ENCODE peak calls at places on chromosomes 4 and X, in seven cellular contexts. B is CD8-positive, alpha-beta T cell; D is cardiac muscle cell; G is upper lobe of right lung; Y is Peyer's patch; S is uterus; W is tibial artery. P is an unnamed sample.
A peak's percentile ranks its signal among the peaks of the same experiment; 100 is the strongest.

GRCh38 chr4:94588900-94589693 is 137.4 kb downstream of the PDLIM5 start:
- DNase-seq in S (no peak), W (no peak), B (no peak), Y (no peak), G (no peak), D (no peak), P (no peak)

GRCh38 chrX:11647048-11647650 is 18.6 kb downstream of the ARHGAP6 start:
- DNase-seq in D (no peak), S (no peak), W (no peak), G (no peak), Y (no peak), B (no peak), P (peak; percentile 68)

GRCh38 chr4:110058677-110059076 is 139.7 kb downstream of the ELOVL6 start:
- DNase-seq in B (no peak), Y (no peak), S (no peak), W (no peak), G (no peak), D (no peak), P (no peak)

GRCh38 chrX:72269671-72270251 is 7.3 kb downstream of the RPS4X start:
- DNase-seq in W (no peak), D (no peak), Y (no peak), G (no peak), S (no peak), B (no peak), P (no peak)

GRCh38 chr4:177315767-177316490 is 6.3 kb downstream of the NEIL3 start:
- DNase-seq in D (no peak), Y (no peak), S (no peak), W (no peak), B (no peak), G (no peak), P (no peak)

GRCh38 chr4:145679991-145680455 is at the start of gene C4orf51:
- DNase-seq in B (no peak), Y (no peak), D (peak; percentile 52), G (no peak), S (no peak), W (no peak), P (no peak)

GRCh38 chr4:7193040-7193958 is 961 bp downstream of the SORCS2 start:
- DNase-seq in S (peak; percentile 60), W (peak; percentile 73), B (no peak), D (peak; percentile 54), Y (no peak), G (peak; percentile 71), P (peak; percentile 81)

GRCh38 chr4:160403066-160403465 is 1300.2 kb downstream of the RAPGEF2 start:
- DNase-seq in W (no peak), S (no peak), G (no peak), Y (no peak), B (no peak), D (no peak), P (no peak)

GRCh38 chrX:101407748-101408529 is at the start of the genes GLA and HNRNPH2:
- DNase-seq in S (peak; percentile 88), B (peak; percentile 76), D (peak; percentile 92), G (peak; percentile 88), Y (peak; percentile 92), W (peak; percentile 94), P (peak; percentile 96)

GRCh38 chr4:128830906-128831525 is 21.5 kb downstream of the JADE1 start:
- DNase-seq in B (no peak), D (no peak), Y (no peak), G (no peak), S (no peak), W (no peak), P (no peak)

GRCh38 chrX:38038501-38038900 is 32.1 kb downstream of the SYTL5 start:
- DNase-seq in S (no peak), D (no peak), G (no peak), B (no peak), W (no peak), Y (no peak), P (no peak)

GRCh38 chr4:33959519-33959918 is 2284.8 kb downstream of the ARAP2 start:
- DNase-seq in S (no peak), W (no peak), Y (no peak), B (no peak), D (no peak), G (no peak), P (no peak)

GRCh38 chr4:8872402-8873291 is 1.0 kb upstream of the HMX1 start:
- DNase-seq in S (no peak), G (no peak), B (no peak), D (no peak), W (no peak), Y (no peak), P (no peak)

GRCh38 chrX:106921637-106922036 is 1.4 kb downstream of the CLDN2 start:
- DNase-seq in G (no peak), B (no peak), W (no peak), S (no peak), D (no peak), Y (no peak), P (no peak)

GRCh38 chrX:126836195-126836594 is 16.7 kb downstream of the PRR32 start:
- DNase-seq in B (no peak), G (no peak), S (no peak), W (no peak), D (no peak), Y (no peak), P (no peak)

GRCh38 chrX:135973548-135974278 is at the start of gene MMGT1:
- DNase-seq in S (peak; percentile 81), W (peak; percentile 88), G (peak; percentile 93), Y (peak; percentile 83), D (peak; percentile 81), B (peak; percentile 71), P (peak; percentile 94)

GRCh38 chr4:144740316-144740715 is 94.4 kb downstream of the HHIP start:
- DNase-seq in S (no peak), B (no peak), G (no peak), D (no peak), Y (no peak), W (no peak), P (no peak)

GRCh38 chr4:41428205-41428940 is 109.6 kb upstream of the LIMCH1 start:
- DNase-seq in D (no peak), W (no peak), Y (no peak), G (no peak), S (no peak), B (no peak), P (no peak)

GRCh38 chr4:38210396-38211114 is 250.4 kb downstream of the PTTG2 start:
- DNase-seq in S (no peak), G (no peak), Y (no peak), B (no peak), W (peak; percentile 68), D (no peak), P (no peak)

GRCh38 chr4:56681158-56681848 is at the start of gene HOPX:
- DNase-seq in B (no peak), G (peak; percentile 86), S (no peak), D (peak; percentile 41), Y (no peak), W (no peak), P (no peak)

GRCh38 chrX:8084023-8084422 is 87.0 kb downstream of the VCX2 start:
- DNase-seq in Y (no peak), S (no peak), G (no peak), D (no peak), W (no peak), B (no peak), P (no peak)

GRCh38 chr4:24226667-24227066 is 336.8 kb upstream of the PPARGC1A start:
- DNase-seq in Y (no peak), W (no peak), D (no peak), B (no peak), S (no peak), G (no peak), P (no peak)

GRCh38 chr4:83358410-83358809 is 23.8 kb upstream of the HPSE start:
- DNase-seq in D (no peak), B (no peak), G (no peak), W (no peak), S (no peak), Y (no peak), P (no peak)

GRCh38 chr4:101222156-101222845 is 125.0 kb downstream of the PPP3CA start:
- DNase-seq in D (no peak), Y (no peak), G (no peak), S (no peak), W (no peak), B (no peak), P (no peak)

GRCh38 chr4:101218894-101219293 is 128.4 kb downstream of the PPP3CA start:
- DNase-seq in Y (no peak), D (no peak), B (no peak), W (no peak), G (no peak), S (no peak), P (no peak)

GRCh38 chr4:101221294-101221693 is 126.0 kb downstream of the PPP3CA start:
- DNase-seq in B (no peak), D (no peak), S (no peak), G (no peak), Y (no peak), W (no peak), P (no peak)

GRCh38 chr4:101218346-101218745 is 129.0 kb downstream of the PPP3CA start:
- DNase-seq in W (no peak), D (no peak), G (no peak), S (no peak), Y (no peak), B (no peak), P (no peak)

GRCh38 chr4:101217353-101218031 is 129.8 kb downstream of the PPP3CA start:
- DNase-seq in G (no peak), D (no peak), Y (no peak), S (no peak), W (no peak), B (no peak), P (no peak)
- H3K27ac ChIP-seq in G (no peak overlapping the region), D (no peak overlapping the region), Y (no peak overlapping the region), S (no peak overlapping the region), W (no peak overlapping the region), B (no peak overlapping the region), P (no peak overlapping the region)

GRCh38 chrX:151004085-151004484 is 20.9 kb downstream of the HMGB3 start:
- DNase-seq in B (no peak), W (no peak), S (no peak), Y (no peak), D (no peak), G (no peak), P (no peak)
- TF ChIP-seq CTCF in B (no peak), W (no peak), S (no peak), Y (peak; percentile 39), D (no peak), G (no peak), P (no peak)

GRCh38 chrX:133986008-133986683 is 752 bp upstream of the GPC3 start:
- DNase-seq in S (no peak), D (no peak), W (no peak), B (no peak), G (no peak), Y (no peak), P (no peak)
- H3K27ac ChIP-seq in S (no peak overlapping the region), D (peak overlapping the region; percentile 17), W (no peak overlapping the region), B (no peak overlapping the region), G (no peak overlapping the region), Y (no peak overlapping the region), P (no peak overlapping the region)

GRCh38 chr4:37066149-37066548 is 178.4 kb upstream of the NWD2 start:
- DNase-seq in W (no peak), Y (no peak), B (no peak), D (no peak), G (no peak), S (no peak), P (no peak)

GRCh38 chr4:37073226-37073840 is 171.2 kb upstream of the NWD2 start:
- DNase-seq in Y (no peak), B (no peak), G (no peak), D (no peak), S (no peak), W (no peak), P (no peak)

DNA sequence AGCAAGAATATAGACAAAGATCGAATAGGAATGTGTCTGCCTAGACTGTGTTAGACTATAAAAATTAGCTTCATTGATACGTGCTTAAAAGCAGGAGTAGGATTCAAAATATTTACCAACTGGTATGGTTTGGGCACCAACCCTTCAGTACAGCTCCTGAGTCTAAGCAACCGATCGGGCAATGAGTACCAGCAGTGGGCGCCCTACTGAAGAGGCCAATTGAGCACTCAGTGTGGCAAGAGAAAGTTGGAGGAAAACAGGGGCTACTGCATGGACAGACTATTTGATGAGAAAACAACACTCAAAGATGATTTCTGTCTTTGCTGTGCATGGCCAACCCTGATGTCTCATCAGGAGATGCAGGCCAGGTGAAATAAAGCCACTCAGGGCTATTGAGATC is 176.0 kb upstream of the NWD2 start:
- DNase-seq in W (no peak), D (no peak), S (no peak), Y (no peak), G (no peak), B (no peak), P (no peak)
- TF ChIP-seq CTCF in W (no peak), D (no peak), S (no peak), Y (no peak), G (no peak), B (no peak), P (no peak)